ENCODE peak calls at places on chromosomes 6 and 20, in four cellular contexts. M is MV-4-11, Z is cardiac fibroblast, R is BJ. F is an unnamed sample.

GRCh38 chr6:44054635-44055559 is 72.4 kb downstream of the MRPL14 start:
- DNase-seq in M (no peak), Z (peak; percentile 40), R (peak; percentile 76), F (no peak)

GRCh38 chr6:159720708-159721107 is 6.6 kb upstream of the WTAP start:
- DNase-seq in M (no peak), Z (peak; percentile 49), R (no peak), F (peak; percentile 59)

GRCh38 chr20:38199506-38200390 is 34.7 kb upstream of the TGM2 start:
- DNase-seq in M (no peak), Z (no peak), R (no peak), F (no peak)

GRCh38 chr6:20092071-20092566 is 120.2 kb downstream of the MBOAT1 start:
- DNase-seq in M (peak; percentile 78), Z (peak; percentile 71), R (peak; percentile 13), F (peak; percentile 5)

GRCh38 chr6:89954721-89955148 is 60.5 kb downstream of the GJA10 start:
- DNase-seq in M (peak; percentile 57), Z (no peak), R (peak; percentile 30), F (no peak)

GRCh38 chr6:97066056-97066455 is 141.5 kb downstream of the KLHL32 start:
- DNase-seq in M (no peak), Z (no peak), R (no peak), F (no peak)

GRCh38 chr6:168133186-168133585 is 54.2 kb upstream of the FRMD1 start:
- DNase-seq in M (no peak), Z (peak; percentile 54), R (peak; percentile 2), F (no peak)

GRCh38 chr6:43221046-43221773 is 8.1 kb downstream of the DNPH1 start:
- DNase-seq in M (no peak), Z (no peak), R (no peak), F (no peak)

GRCh38 chr20:44910690-44911262 is 916 bp downstream of the PABPC1L start:
- DNase-seq in M (no peak), Z (no peak), R (no peak), F (no peak)

GRCh38 chr6:15417811-15418210 is 171.9 kb downstream of the JARID2 start:
- DNase-seq in M (peak; percentile 33), Z (peak; percentile 72), R (no peak), F (no peak)

GRCh38 chr20:50123418-50123817 is 10.5 kb upstream of the UBE2V1 start:
- DNase-seq in M (no peak), Z (no peak), R (no peak), F (no peak)

GRCh38 chr6:15659181-15659580 is 3.6 kb downstream of the DTNBP1 start:
- DNase-seq in M (no peak), Z (no peak), R (no peak), F (no peak)

GRCh38 chr6:32920610-32921188 is 20.1 kb downstream of the HLA-DMB start:
- DNase-seq in M (peak; percentile 29), Z (no peak), R (no peak), F (no peak)

GRCh38 chr6:47655719-47656595 is 42.4 kb upstream of the ADGRF4 start:
- DNase-seq in M (peak; percentile 85), Z (peak; percentile 65), R (no peak), F (no peak)

GRCh38 chr6:69349776-69350175 is 447.0 kb downstream of the LMBRD1 start:
- DNase-seq in M (no peak), Z (no peak), R (no peak), F (no peak)

GRCh38 chr20:24653306-24653705 is 183.9 kb downstream of the SYNDIG1 start:
- DNase-seq in M (no peak), Z (peak; percentile 32), R (no peak), F (no peak)

GRCh38 chr6:37155394-37156312 is 14.3 kb upstream of the PIM1 start:
- DNase-seq in M (no peak), Z (no peak), R (no peak), F (peak; percentile 83)

F was measured in germinal center.